ENCODE peak calls at places on chromosomes 5 and 9, in seven cellular contexts. E is stimulated activated CD8-positive, alpha-beta memory T cell treated with anti-CD3 and anti-CD28 coated beads, Interleukin-15, amount 100 ng/mL, for 1 hour; C is ELR; Y is brain microvascular endothelial cell; O is cardiac fibroblast; M is naive thymus-derived CD8-positive, alpha-beta T cell; T is H7. Z is an unnamed sample.

GRCh38 chr9:129435272-129435671 is 185.6 kb downstream of the C9orf50 start:
- DNase-seq in E (no peak), C (no peak), Y (no peak), O (peak; percentile 35), M (no peak), T (no peak), Z (no peak)

GRCh38 chr5:1785062-1785461 is 14.6 kb downstream of the MRPL36 start:
- DNase-seq in E (no peak), C (no peak), Y (no peak), O (no peak), M (peak; percentile 33), T (no peak), Z (no peak)

GRCh38 chr9:27337833-27338526 is 41.0 kb upstream of the EQTN start:
- DNase-seq in E (no peak), C (no peak), Y (no peak), O (no peak), M (no peak), T (no peak), Z (peak; percentile 57)

GRCh38 chr9:105066265-105066865 is 138.4 kb upstream of the ABCA1 start:
- DNase-seq in E (no peak), C (no peak), Y (no peak), O (no peak), M (no peak), T (no peak), Z (peak; percentile 89)

GRCh38 chr9:107870927-107871720 is 381.6 kb upstream of the KLF4 start:
- DNase-seq in E (no peak), C (no peak), Y (no peak), O (no peak), M (no peak), T (no peak), Z (no peak)

GRCh38 chr9:113577525-113578261 is 114.2 kb downstream of the RGS3 start:
- DNase-seq in E (no peak), C (peak; percentile 70), Y (peak; percentile 46), O (no peak), M (no peak), T (no peak), Z (no peak)

GRCh38 chr5:176171171-176171760 is 67.0 kb upstream of the SIMC1 start:
- DNase-seq in E (no peak), C (no peak), Y (no peak), O (no peak), M (no peak), T (peak; percentile 61), Z (no peak)

GRCh38 chr5:159135896-159136531 is 36.3 kb upstream of the EBF1 start:
- DNase-seq in E (no peak), C (peak; percentile 82), Y (peak; percentile 72), O (peak; percentile 41), M (no peak), T (no peak), Z (no peak)

GRCh38 chr5:73067213-73067612 is 53.2 kb upstream of the TMEM171 start:
- DNase-seq in E (no peak), C (peak; percentile 40), Y (no peak), O (no peak), M (no peak), T (no peak), Z (no peak)

GRCh38 chr5:142982821-142983200 is 212.6 kb downstream of the ARHGAP26 start:
- DNase-seq in E (no peak), C (no peak), Y (no peak), O (no peak), M (no peak), T (peak; percentile 49), Z (no peak)

GRCh38 chr5:38780950-38781349 is 64.9 kb upstream of the OSMR start:
- DNase-seq in E (no peak), C (peak; percentile 52), Y (peak; percentile 78), O (peak; percentile 95), M (no peak), T (no peak), Z (no peak)

GRCh38 chr5:50672663-50673062 is 6.2 kb downstream of the PARP8 start:
- DNase-seq in E (no peak), C (no peak), Y (no peak), O (no peak), M (no peak), T (no peak), Z (peak; percentile 64)

GRCh38 chr5:103464801-103465484 is 97.6 kb downstream of the NUDT12 start:
- DNase-seq in E (no peak), C (no peak), Y (no peak), O (peak; percentile 29), M (no peak), T (no peak), Z (no peak)

GRCh38 chr9:70679845-70680244 is 265.4 kb upstream of the KLF9 start:
- DNase-seq in E (no peak), C (peak; percentile 19), Y (no peak), O (peak; percentile 77), M (no peak), T (no peak), Z (peak; percentile 69)

GRCh38 chr9:124480621-124480981 is 26.6 kb downstream of the NR5A1 start:
- DNase-seq in E (no peak), C (peak; percentile 58), Y (no peak), O (peak; percentile 10), M (no peak), T (peak; percentile 97), Z (peak; percentile 43)

GRCh38 chr5:179404321-179405053 is 59.2 kb upstream of the ADAMTS2 start:
- DNase-seq in E (no peak), C (peak; percentile 47), Y (peak; percentile 32), O (peak; percentile 60), M (no peak), T (peak; percentile 28), Z (no peak)

GRCh38 chr9:75996726-75997125 is 106.3 kb downstream of the PCSK5 start:
- DNase-seq in E (no peak), C (no peak), Y (no peak), O (no peak), M (no peak), T (no peak), Z (no peak)